ENCODE peak calls at places on chromosomes 16 and 17, in six cellular contexts. E is mesothelial cell of epicardium; S is A172; C is hepatic stellate cell; Z is renal cortical epithelial cell; A is stimulated activated CD8-positive, alpha-beta memory T cell treated with anti-CD3 and anti-CD28 coated beads, Interleukin-4, amount 100 ng/mL, for 1 hour. U is an unnamed sample.

GRCh38 chr16:20952144-20952797 is 51.7 kb downstream of the LYRM1 start:
- DNase-seq in E (no peak), S (no peak), C (no peak), Z (no peak), A (no peak), U (peak)

GRCh38 chr17:43169561-43170139 is 1.4 kb upstream of the NBR1 start:
- DNase-seq in E (peak), S (no peak), C (peak), Z (peak), A (no peak), U (peak)

GRCh38 chr17:73476890-73477350 is 165.1 kb upstream of the CDC42EP4 start:
- DNase-seq in E (no peak), S (no peak), C (no peak), Z (no peak), A (no peak), U (no peak)

GRCh38 chr17:81569986-81570514 is 17.9 kb upstream of the FAAP100 start:
- DNase-seq in E (no peak), S (no peak), C (no peak), Z (no peak), A (no peak), U (no peak)

GRCh38 chr16:24850289-24850931 is 4.6 kb downstream of the SLC5A11 start:
- DNase-seq in E (no peak), S (peak), C (no peak), Z (peak), A (no peak), U (peak)

GRCh38 chr17:10772425-10773380 is 31.2 kb downstream of the TMEM238L start:
- DNase-seq in E (no peak), S (no peak), C (no peak), Z (no peak), A (no peak), U (no peak)

GRCh38 chr16:22089910-22090309 is 2.4 kb upstream of the VWA3A start:
- DNase-seq in E (no peak), S (no peak), C (no peak), Z (no peak), A (no peak), U (no peak)

GRCh38 chr17:6110088-6110487 is 39.9 kb downstream of the WSCD1 start:
- DNase-seq in E (no peak), S (no peak), C (no peak), Z (no peak), A (no peak), U (no peak)

GRCh38 chr17:70022175-70022574 is 52.9 kb upstream of the KCNJ16 start:
- DNase-seq in E (no peak), S (peak), C (no peak), Z (peak), A (no peak), U (no peak)

GRCh38 chr16:48617711-48618148 is 7.8 kb upstream of the N4BP1 start:
- DNase-seq in E (no peak), S (peak), C (peak), Z (peak), A (no peak), U (peak)

GRCh38 chr16:11916524-11917285 is 949 bp upstream of the GSPT1 start:
- DNase-seq in E (peak), S (peak), C (no peak), Z (peak), A (no peak), U (peak)

GRCh38 chr16:82506734-82507133 is 120.0 kb upstream of the CDH13 start:
- DNase-seq in E (no peak), S (no peak), C (no peak), Z (no peak), A (no peak), U (no peak)

GRCh38 chr17:65742433-65743312 is 181.2 kb upstream of the AXIN2 start:
- DNase-seq in E (no peak), S (peak), C (peak), Z (peak), A (no peak), U (peak)

GRCh38 chr17:47945529-47946508 is 4.4 kb downstream of the PNPO start:
- DNase-seq in E (no peak), S (no peak), C (no peak), Z (no peak), A (no peak), U (no peak)

GRCh38 chr17:71855000-71855399 is 265.8 kb upstream of the SOX9 start:
- DNase-seq in E (no peak), S (no peak), C (no peak), Z (no peak), A (no peak), U (no peak)